ENCODE peak calls at places on chromosomes 4 and X, in five cellular contexts. One of them, this sample, is unnamed.

GRCh38 chr4:21901831-21902230 is 46.7 kb downstream of the KCNIP4 start:
- DNase-seq in GM13977: no peak
- DNase-seq in HFFc6: peak
- DNase-seq in GM10248: no peak
- DNase-seq in neural crest cell: no peak
- DNase-seq in this sample: no peak

GRCh38 chr4:95979961-95980876 is 140.3 kb downstream of the PDHA2 start:
- DNase-seq in neural crest cell: no peak
- DNase-seq in GM10248: no peak
- DNase-seq in HFFc6: no peak
- DNase-seq in GM13977: no peak
- DNase-seq in this sample: no peak

GRCh38 chrX:10598540-10598939 is 21.8 kb downstream of the MID1 start:
- DNase-seq in GM10248: no peak
- DNase-seq in HFFc6: no peak
- DNase-seq in neural crest cell: no peak
- DNase-seq in GM13977: no peak
- DNase-seq in this sample: no peak

GRCh38 chr4:8526363-8526855 is 53.8 kb upstream of the GPR78 start:
- DNase-seq in GM13977: no peak
- DNase-seq in GM10248: no peak
- DNase-seq in HFFc6: no peak
- DNase-seq in neural crest cell: no peak
- DNase-seq in this sample: no peak

GRCh38 chr4:8316911-8317351 is 47.4 kb downstream of the HTRA3 start:
- DNase-seq in GM10248: no peak
- DNase-seq in neural crest cell: no peak
- DNase-seq in HFFc6: no peak
- DNase-seq in GM13977: no peak
- DNase-seq in this sample: no peak

GRCh38 chr4:6933691-6934430 is 24.2 kb downstream of the TBC1D14 start:
- DNase-seq in GM13977: no peak
- DNase-seq in HFFc6: no peak
- DNase-seq in neural crest cell: no peak
- DNase-seq in GM10248: no peak
- DNase-seq in this sample: no peak

GRCh38 chr4:1365271-1366178 is 18.5 kb downstream of the UVSSA start:
- DNase-seq in HFFc6: no peak
- DNase-seq in neural crest cell: no peak
- DNase-seq in GM13977: no peak
- DNase-seq in GM10248: no peak
- DNase-seq in this sample: no peak

GRCh38 chr4:124873361-124874171 is 161.0 kb upstream of the ANKRD50 start:
- DNase-seq in GM13977: no peak
- DNase-seq in GM10248: no peak
- DNase-seq in HFFc6: no peak
- DNase-seq in neural crest cell: no peak
- DNase-seq in this sample: no peak

GRCh38 chr4:55742655-55743191 is 76.9 kb upstream of the EXOC1L start:
- DNase-seq in HFFc6: peak
- DNase-seq in neural crest cell: no peak
- DNase-seq in GM10248: no peak
- DNase-seq in GM13977: no peak
- DNase-seq in this sample: no peak

GRCh38 chr4:156581693-156582092 is 389.9 kb downstream of the PDGFC start:
- DNase-seq in GM13977: no peak
- DNase-seq in neural crest cell: no peak
- DNase-seq in HFFc6: no peak
- DNase-seq in GM10248: no peak
- DNase-seq in this sample: no peak

GRCh38 chr4:126794363-126794762 is 838.4 kb upstream of the INTU start:
- DNase-seq in GM10248: no peak
- DNase-seq in GM13977: no peak
- DNase-seq in HFFc6: no peak
- DNase-seq in neural crest cell: no peak
- DNase-seq in this sample: no peak

GRCh38 chrX:71859637-71860036 is 51.0 kb upstream of the NHSL2 start:
- DNase-seq in neural crest cell: peak
- DNase-seq in HFFc6: peak
- DNase-seq in GM10248: no peak
- DNase-seq in GM13977: no peak
- DNase-seq in this sample: peak

GRCh38 chr4:185998791-185999190 is 70.2 kb upstream of the TLR3 start:
- DNase-seq in HFFc6: no peak
- DNase-seq in neural crest cell: no peak
- DNase-seq in GM13977: no peak
- DNase-seq in GM10248: no peak
- DNase-seq in this sample: no peak

GRCh38 chr4:10741221-10741620 is 56.7 kb upstream of the CLNK start:
- DNase-seq in neural crest cell: no peak
- DNase-seq in GM13977: no peak
- DNase-seq in GM10248: no peak
- DNase-seq in HFFc6: no peak
- DNase-seq in this sample: no peak

DNA sequence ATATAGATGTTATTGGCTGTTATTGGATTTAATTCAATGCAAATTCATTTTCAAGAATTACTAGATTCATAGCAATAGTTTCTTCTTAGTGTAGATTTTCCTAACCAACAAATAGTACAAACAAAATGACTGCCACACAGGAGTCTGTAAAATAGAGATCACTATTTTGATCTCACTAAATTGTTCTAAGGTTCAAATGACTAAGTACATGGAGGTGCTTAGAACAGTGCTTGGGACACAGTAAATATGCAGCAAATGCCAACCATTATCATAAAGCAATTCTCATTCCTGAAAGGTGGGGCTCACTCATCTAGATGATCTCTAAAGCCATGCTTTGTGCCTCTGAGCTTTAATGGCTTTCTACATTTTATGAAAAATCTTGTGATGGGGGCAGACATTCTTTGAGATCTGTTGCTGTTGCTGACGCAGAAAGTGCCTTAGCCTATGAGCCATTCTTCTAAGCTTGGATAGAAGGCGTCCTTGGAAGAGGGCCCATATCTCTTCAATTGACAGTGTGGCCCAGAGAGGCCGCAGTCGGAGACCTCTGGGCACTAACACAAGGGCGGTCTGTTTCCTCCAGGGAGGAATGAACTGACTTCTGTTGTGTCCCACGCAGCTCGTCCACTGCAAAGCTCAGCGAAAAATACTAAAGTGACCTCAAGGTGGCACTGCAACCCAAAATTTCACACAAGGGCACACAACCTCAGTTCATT is 23.6 kb downstream of the TLR10 start:
- DNase-seq in GM13977: peak
- DNase-seq in neural crest cell: peak
- DNase-seq in HFFc6: peak
- DNase-seq in GM10248: peak
- DNase-seq in this sample: peak
- TF ChIP-seq CTCF in GM13977: peak
- TF ChIP-seq CTCF in neural crest cell: peak
- TF ChIP-seq CTCF in HFFc6: peak
- TF ChIP-seq CTCF in GM10248: peak
- TF ChIP-seq CTCF in this sample: peak

DNA sequence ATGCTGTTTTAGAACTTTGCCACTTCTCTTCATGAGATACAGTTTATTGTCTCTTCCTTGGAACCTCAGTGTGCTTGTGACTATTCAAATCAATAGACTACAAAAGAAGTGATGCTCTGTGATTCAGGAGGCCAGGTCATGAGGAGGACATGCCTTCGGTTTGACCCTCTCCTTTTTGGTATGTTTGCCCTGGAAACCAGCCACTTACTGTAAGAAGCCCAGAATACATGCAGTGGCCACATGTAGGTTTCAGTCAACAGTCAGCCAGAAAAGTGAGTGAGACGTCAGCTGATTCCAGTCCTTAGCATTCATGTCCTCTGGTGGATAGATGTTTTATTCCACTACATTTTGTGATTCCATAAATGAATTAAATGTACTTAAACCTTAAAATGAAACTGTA is 328.7 kb downstream of the PCDH18 start:
- DNase-seq in GM10248: no peak
- DNase-seq in HFFc6: peak
- DNase-seq in GM13977: no peak
- DNase-seq in neural crest cell: no peak
- DNase-seq in this sample: no peak
- TF ChIP-seq CTCF in GM10248: no peak
- TF ChIP-seq CTCF in HFFc6: no peak
- TF ChIP-seq CTCF in GM13977: no peak
- TF ChIP-seq CTCF in neural crest cell: no peak
- TF ChIP-seq CTCF in this sample: no peak

DNA sequence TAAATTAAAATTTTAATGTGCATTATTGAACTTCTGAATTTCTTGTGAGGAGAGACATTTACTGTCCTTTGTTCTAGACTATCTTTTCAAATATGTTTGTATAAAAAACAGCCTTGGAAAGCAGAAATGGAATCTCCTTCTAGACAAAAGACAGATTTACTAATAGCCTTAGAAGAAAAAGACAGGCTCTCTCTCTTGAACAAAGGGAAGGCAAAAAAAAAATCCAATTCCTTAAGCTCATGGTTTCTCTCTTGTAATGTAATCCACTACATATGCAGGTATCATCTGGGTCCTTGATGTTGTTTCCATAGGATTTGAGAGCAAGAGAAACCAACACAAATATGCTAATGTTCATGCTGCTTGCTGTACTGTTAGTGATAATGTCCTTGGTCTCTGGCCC is 106.0 kb downstream of the TBCK start:
- DNase-seq in GM13977: no peak
- DNase-seq in GM10248: no peak
- DNase-seq in HFFc6: no peak
- DNase-seq in neural crest cell: no peak
- DNase-seq in this sample: no peak
- TF ChIP-seq CTCF in GM13977: no peak
- TF ChIP-seq CTCF in GM10248: no peak
- TF ChIP-seq CTCF in HFFc6: no peak
- TF ChIP-seq CTCF in neural crest cell: no peak
- TF ChIP-seq CTCF in this sample: no peak

GRCh38 chr4:53508446-53508845 is 82.8 kb downstream of the LNX1 start:
- DNase-seq in GM13977: no peak
- DNase-seq in HFFc6: peak
- DNase-seq in neural crest cell: no peak
- DNase-seq in GM10248: no peak
- DNase-seq in this sample: no peak
- TF ChIP-seq CTCF in GM13977: no peak
- TF ChIP-seq CTCF in HFFc6: peak
- TF ChIP-seq CTCF in neural crest cell: no peak
- TF ChIP-seq CTCF in GM10248: no peak
- TF ChIP-seq CTCF in this sample: no peak

This sample was measured in activated CD8-positive, alpha-beta T cell treated with anti-CD3 and anti-CD28 coated beads for 36 hours.